ENCODE peak calls at places on chromosomes 5 and 9, in five cellular contexts. D is heart right ventricle, W is GM06990, X is choroid plexus epithelial cell, Z is GM10248. G is an unnamed sample.

GRCh38 chr5:71816307-71816706 is 97.2 kb downstream of the CARTPT start:
- DNase-seq in D (no peak), W (no peak), X (no peak), Z (no peak), G (no peak)

GRCh38 chr9:114953917-114954316 is 23.5 kb upstream of the TNFSF8 start:
- DNase-seq in D (peak; percentile 40), W (no peak), X (peak; percentile 68), Z (no peak), G (no peak)

GRCh38 chr5:66232701-66233100 is 88.6 kb downstream of the SREK1 start:
- DNase-seq in D (no peak), W (no peak), X (no peak), Z (no peak), G (no peak)

GRCh38 chr9:68981825-68982224 is 32.1 kb downstream of the PRKACG start:
- DNase-seq in D (no peak), W (no peak), X (no peak), Z (peak; percentile 41), G (no peak)

GRCh38 chr5:150431048-150431447 is 18.3 kb upstream of the CD74 start:
- DNase-seq in D (no peak), W (no peak), X (no peak), Z (no peak), G (no peak)

GRCh38 chr9:78296208-78296892 is 575 bp upstream of the PSAT1 start:
- DNase-seq in D (peak; percentile 9), W (peak; percentile 27), X (peak; percentile 48), Z (no peak), G (no peak)

GRCh38 chr5:37755581-37755980 is 84.3 kb downstream of the GDNF start:
- DNase-seq in D (no peak), W (no peak), X (no peak), Z (no peak), G (no peak)

GRCh38 chr9:87516222-87516930 is 18.7 kb downstream of the DAPK1 start:
- DNase-seq in D (peak; percentile 53), W (no peak), X (peak; percentile 67), Z (no peak), G (no peak)

GRCh38 chr5:169831331-169831730 is 149.0 kb downstream of the INSYN2B start:
- DNase-seq in D (no peak), W (no peak), X (no peak), Z (no peak), G (no peak)

GRCh38 chr9:109414125-109414785 is 83.9 kb downstream of the PTPN3 start:
- DNase-seq in D (no peak), W (no peak), X (no peak), Z (no peak), G (no peak)

GRCh38 chr5:74212336-74212735 is 428.2 kb downstream of the ENC1 start:
- DNase-seq in D (no peak), W (no peak), X (peak; percentile 68), Z (peak; percentile 15), G (no peak)

GRCh38 chr5:168434746-168435321 is 51.4 kb upstream of the RARS1 start:
- DNase-seq in D (no peak), W (no peak), X (peak; percentile 5), Z (no peak), G (no peak)

GRCh38 chr5:135644196-135644766 is 65.5 kb upstream of the CXCL14 start:
- DNase-seq in D (no peak), W (no peak), X (no peak), Z (no peak), G (no peak)

GRCh38 chr9:38195737-38196161 is 126.7 kb upstream of the SHB start:
- DNase-seq in D (no peak), W (no peak), X (peak; percentile 53), Z (no peak), G (no peak)

GRCh38 chr9:72661401-72662135 is 140.2 kb downstream of the TMC1 start:
- DNase-seq in D (no peak), W (no peak), X (peak; percentile 36), Z (no peak), G (no peak)

GRCh38 chr5:157918811-157919742 is 60.1 kb upstream of the CLINT1 start:
- DNase-seq in D (no peak), W (peak; percentile 30), X (peak; percentile 4), Z (no peak), G (no peak)

GRCh38 chr9:137678202-137678601 is 59.4 kb downstream of the EHMT1 start:
- DNase-seq in D (no peak), W (no peak), X (no peak), Z (no peak), G (no peak)

GRCh38 chr9:136017813-136018190 is 56.6 kb upstream of the UBAC1 start:
- DNase-seq in D (no peak), W (no peak), X (no peak), Z (no peak), G (no peak)

GRCh38 chr5:9419794-9420193 is 126.1 kb downstream of the SEMA5A start:
- DNase-seq in D (no peak), W (no peak), X (no peak), Z (no peak), G (no peak)

GRCh38 chr5:95471922-95472321 is 80.8 kb downstream of the FAM81B start:
- DNase-seq in D (no peak), W (no peak), X (peak; percentile 73), Z (no peak), G (no peak)

GRCh38 chr5:54626407-54626806 is 108.8 kb downstream of the SNX18 start:
- DNase-seq in D (no peak), W (no peak), X (no peak), Z (no peak), G (no peak)

GRCh38 chr9:114316605-114317230 is 6.2 kb upstream of the ORM1 start:
- DNase-seq in D (no peak), W (no peak), X (no peak), Z (no peak), G (no peak)

GRCh38 chr5:78242001-78242400 is 52.5 kb downstream of the AP3B1 start:
- DNase-seq in D (no peak), W (no peak), X (no peak), Z (no peak), G (no peak)

GRCh38 chr5:80437326-80437725 is 29.5 kb downstream of the ZFYVE16 start:
- DNase-seq in D (no peak), W (no peak), X (no peak), Z (no peak), G (no peak)

GRCh38 chr5:120779674-120780073 is 315.6 kb downstream of the PRR16 start:
- DNase-seq in D (no peak), W (no peak), X (no peak), Z (no peak), G (no peak)

DNA sequence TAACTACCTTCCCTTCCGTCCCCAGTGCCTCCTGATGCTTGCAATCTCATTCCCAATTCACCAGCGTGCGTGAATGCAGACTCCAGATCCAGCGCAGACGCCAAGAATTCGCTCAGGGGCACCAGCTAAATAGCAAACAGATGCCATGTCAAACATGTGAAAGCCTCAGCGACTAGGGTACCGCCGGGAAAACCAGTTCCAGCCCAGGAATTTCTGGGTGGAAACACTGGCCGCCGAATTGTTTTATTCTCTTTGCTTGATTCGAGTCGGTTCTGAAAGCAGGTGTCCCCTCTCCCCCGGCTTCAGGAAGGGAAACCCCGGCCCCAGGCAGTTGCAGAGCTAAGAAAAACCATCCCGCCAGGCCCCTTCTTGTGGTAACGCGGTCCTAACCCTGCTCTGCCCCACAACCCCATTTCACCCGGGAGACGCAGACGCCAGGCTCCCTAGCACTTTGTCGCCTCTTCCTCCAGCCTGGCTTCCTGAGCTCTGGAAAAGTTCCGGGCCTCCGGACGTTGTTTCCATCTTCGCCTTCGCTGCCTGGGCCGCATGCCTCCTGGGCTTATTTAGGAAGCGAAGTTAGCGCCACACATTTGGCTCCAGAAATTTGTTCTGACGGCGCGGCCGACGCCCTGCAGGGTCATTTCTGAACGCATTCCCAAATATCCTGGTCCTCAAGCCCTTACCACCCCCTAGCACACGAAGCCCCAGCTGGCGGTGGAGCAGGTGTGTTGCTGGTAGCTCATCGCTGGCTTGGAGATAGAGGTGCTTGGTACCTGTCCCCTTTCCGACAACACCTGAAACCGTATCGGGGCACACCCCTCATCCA is 649 bp upstream of the LVRN start:
- DNase-seq in D (no peak), W (no peak), X (no peak), Z (peak; percentile 29), G (peak; percentile 47)
- TF ChIP-seq CTCF in D (no peak), W (no peak), X (no peak), Z (no peak), G (no peak)

DNA sequence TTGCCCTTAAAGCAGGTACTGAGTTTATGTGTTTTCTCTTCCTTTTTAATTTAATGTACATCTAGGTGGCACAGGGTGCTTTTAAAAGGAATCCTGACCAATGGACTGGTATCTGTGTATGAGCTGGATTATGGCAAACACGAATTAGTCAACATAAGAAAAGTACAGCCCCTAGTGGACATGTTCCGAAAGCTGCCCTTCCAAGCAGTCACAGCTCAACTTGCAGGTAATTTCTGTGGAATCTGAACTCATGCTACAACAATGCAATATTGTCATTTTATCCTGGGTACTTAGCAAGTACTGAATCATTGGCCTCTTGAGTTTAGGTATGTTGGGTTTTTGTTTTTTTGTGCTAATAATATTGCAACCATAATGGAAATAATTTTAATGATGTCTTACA is 14.4 kb upstream of the TMOD1 start:
- DNase-seq in D (no peak), W (no peak), X (peak; percentile 50), Z (no peak), G (no peak)
- TF ChIP-seq CTCF in D (peak; percentile 10), W (peak; percentile 15), X (peak; percentile 65), Z (no peak), G (no peak)

DNA sequence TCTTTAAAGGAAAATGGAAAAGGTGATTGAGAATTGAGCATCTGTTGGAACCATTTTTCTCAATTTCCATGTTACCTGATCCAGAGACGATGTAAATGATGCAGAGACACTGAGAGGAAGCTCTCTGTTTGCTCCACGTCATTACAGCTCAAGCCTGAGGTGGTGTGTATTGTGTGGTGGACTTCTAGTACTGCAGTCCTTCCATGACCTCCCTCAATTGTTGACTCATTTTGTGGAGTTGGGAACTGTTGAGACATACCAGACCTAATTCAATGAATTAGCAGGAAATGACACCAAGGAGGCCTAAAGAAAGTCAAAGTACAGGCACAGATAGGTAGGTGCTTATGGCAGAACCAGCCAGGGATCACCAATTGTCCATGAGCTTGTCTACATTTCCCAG is 15.6 kb upstream of the LVRN start:
- DNase-seq in D (no peak), W (no peak), X (peak; percentile 62), Z (no peak), G (no peak)
- TF ChIP-seq CTCF in D (no peak), W (no peak), X (no peak), Z (no peak), G (no peak)

GRCh38 chr5:164256954-164257353 is 751.5 kb downstream of the MAT2B start:
- DNase-seq in D (no peak), W (no peak), X (no peak), Z (no peak), G (no peak)

GRCh38 chr5:164253764-164254163 is 748.3 kb downstream of the MAT2B start:
- DNase-seq in D (no peak), W (no peak), X (no peak), Z (no peak), G (no peak)

GRCh38 chr5:164256351-164256750 is 750.9 kb downstream of the MAT2B start:
- DNase-seq in D (no peak), W (no peak), X (no peak), Z (no peak), G (no peak)

DNA sequence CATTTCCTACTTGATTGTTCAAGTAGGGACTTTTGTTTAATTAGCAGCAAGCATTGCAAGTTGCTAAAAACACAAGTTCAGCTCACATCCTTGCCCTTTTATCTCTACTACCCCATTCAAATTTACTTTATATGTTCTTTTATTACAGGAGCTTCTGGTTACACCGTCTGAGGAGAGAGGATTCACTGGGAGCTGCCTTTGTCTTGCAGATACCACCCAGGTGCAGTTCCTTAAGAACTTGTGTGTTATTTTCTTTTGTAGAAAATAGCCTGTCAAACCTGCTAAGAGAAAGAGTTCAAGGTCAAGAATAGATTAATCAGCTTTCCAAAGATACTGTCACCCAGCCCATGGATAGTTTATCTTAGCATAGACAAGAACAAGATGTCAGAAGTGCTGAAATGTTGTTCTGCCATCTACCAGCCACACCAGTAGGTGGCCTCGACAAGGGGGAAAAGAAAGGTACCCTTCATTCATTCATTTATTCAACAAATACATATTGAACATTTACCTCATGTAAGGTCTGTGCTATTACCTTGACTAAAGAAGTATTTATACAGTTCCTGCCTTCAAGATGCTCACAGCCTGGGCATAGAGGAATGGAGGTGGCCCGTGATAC is 750.3 kb downstream of the MAT2B start:
- DNase-seq in D (no peak), W (no peak), X (no peak), Z (no peak), G (no peak)
- TF ChIP-seq CTCF in D (no peak), W (no peak), X (peak; percentile 28), Z (no peak), G (no peak)

G was measured in GM13976.